ENCODE peak calls at places on chromosomes 5 and 9, in eight cellular contexts. One of them, this sample, is unnamed.

GRCh38 chr5:131252824-131253171 is 11.1 kb upstream of the CDC42SE2 start:
- DNase-seq in stomach: peak
- DNase-seq in coronary artery: no peak
- DNase-seq in SJSA1: no peak
- DNase-seq in naive thymus-derived CD4-positive, alpha-beta T cell: peak
- DNase-seq in right cardiac atrium: peak
- DNase-seq in left ventricle myocardium inferior: peak
- DNase-seq in lower lobe of right lung: peak
- DNase-seq in this sample: no peak

GRCh38 chr5:142385194-142385593 is 60.4 kb upstream of the SPRY4 start:
- DNase-seq in naive thymus-derived CD4-positive, alpha-beta T cell: no peak
- DNase-seq in lower lobe of right lung: no peak
- DNase-seq in coronary artery: no peak
- DNase-seq in right cardiac atrium: no peak
- DNase-seq in SJSA1: peak
- DNase-seq in left ventricle myocardium inferior: no peak
- DNase-seq in stomach: no peak
- DNase-seq in this sample: no peak

GRCh38 chr9:113388833-113389232 is 12.0 kb upstream of the HDHD3 start:
- DNase-seq in coronary artery: no peak
- DNase-seq in lower lobe of right lung: no peak
- DNase-seq in right cardiac atrium: no peak
- DNase-seq in naive thymus-derived CD4-positive, alpha-beta T cell: no peak
- DNase-seq in SJSA1: no peak
- DNase-seq in left ventricle myocardium inferior: no peak
- DNase-seq in stomach: peak
- DNase-seq in this sample: peak

GRCh38 chr5:79849486-79850315 is 141.4 kb downstream of the MTX3 start:
- DNase-seq in naive thymus-derived CD4-positive, alpha-beta T cell: no peak
- DNase-seq in SJSA1: no peak
- DNase-seq in stomach: no peak
- DNase-seq in lower lobe of right lung: no peak
- DNase-seq in coronary artery: peak
- DNase-seq in right cardiac atrium: no peak
- DNase-seq in left ventricle myocardium inferior: no peak
- DNase-seq in this sample: no peak

GRCh38 chr5:9529041-9529480 is 16.8 kb downstream of the SEMA5A start:
- DNase-seq in stomach: no peak
- DNase-seq in lower lobe of right lung: no peak
- DNase-seq in coronary artery: peak
- DNase-seq in right cardiac atrium: peak
- DNase-seq in left ventricle myocardium inferior: peak
- DNase-seq in SJSA1: no peak
- DNase-seq in naive thymus-derived CD4-positive, alpha-beta T cell: no peak
- DNase-seq in this sample: no peak

GRCh38 chr5:38468202-38468656 is 88.2 kb downstream of the LIFR start:
- DNase-seq in stomach: no peak
- DNase-seq in coronary artery: peak
- DNase-seq in SJSA1: peak
- DNase-seq in lower lobe of right lung: no peak
- DNase-seq in right cardiac atrium: no peak
- DNase-seq in naive thymus-derived CD4-positive, alpha-beta T cell: no peak
- DNase-seq in left ventricle myocardium inferior: no peak
- DNase-seq in this sample: peak

GRCh38 chr5:128681764-128682664 is 144.0 kb upstream of the FBN2 start:
- DNase-seq in right cardiac atrium: no peak
- DNase-seq in left ventricle myocardium inferior: no peak
- DNase-seq in stomach: no peak
- DNase-seq in lower lobe of right lung: no peak
- DNase-seq in coronary artery: no peak
- DNase-seq in SJSA1: no peak
- DNase-seq in naive thymus-derived CD4-positive, alpha-beta T cell: no peak
- DNase-seq in this sample: no peak

GRCh38 chr9:97627624-97628023 is 5.5 kb downstream of the TSTD2 start:
- DNase-seq in stomach: no peak
- DNase-seq in SJSA1: no peak
- DNase-seq in naive thymus-derived CD4-positive, alpha-beta T cell: no peak
- DNase-seq in coronary artery: no peak
- DNase-seq in lower lobe of right lung: no peak
- DNase-seq in right cardiac atrium: no peak
- DNase-seq in left ventricle myocardium inferior: no peak
- DNase-seq in this sample: no peak

GRCh38 chr5:90949469-90950358 is 391.1 kb downstream of the ADGRV1 start:
- DNase-seq in SJSA1: no peak
- DNase-seq in naive thymus-derived CD4-positive, alpha-beta T cell: no peak
- DNase-seq in left ventricle myocardium inferior: no peak
- DNase-seq in stomach: no peak
- DNase-seq in coronary artery: no peak
- DNase-seq in lower lobe of right lung: no peak
- DNase-seq in right cardiac atrium: no peak
- DNase-seq in this sample: no peak

GRCh38 chr9:116198344-116198743 is 44.8 kb downstream of the PAPPA start:
- DNase-seq in stomach: no peak
- DNase-seq in lower lobe of right lung: no peak
- DNase-seq in naive thymus-derived CD4-positive, alpha-beta T cell: no peak
- DNase-seq in left ventricle myocardium inferior: no peak
- DNase-seq in coronary artery: no peak
- DNase-seq in SJSA1: no peak
- DNase-seq in right cardiac atrium: no peak
- DNase-seq in this sample: no peak
- H3K27ac ChIP-seq in stomach: no peak
- H3K27ac ChIP-seq in lower lobe of right lung: no peak
- H3K27ac ChIP-seq in naive thymus-derived CD4-positive, alpha-beta T cell: no peak
- H3K27ac ChIP-seq in left ventricle myocardium inferior: no peak
- H3K27ac ChIP-seq in coronary artery: no peak
- H3K27ac ChIP-seq in SJSA1: no peak
- H3K27ac ChIP-seq in right cardiac atrium: no peak
- H3K27ac ChIP-seq in this sample: no peak

GRCh38 chr9:135173066-135173465 is 85.6 kb downstream of the OLFM1 start:
- DNase-seq in naive thymus-derived CD4-positive, alpha-beta T cell: no peak
- DNase-seq in right cardiac atrium: no peak
- DNase-seq in left ventricle myocardium inferior: no peak
- DNase-seq in lower lobe of right lung: no peak
- DNase-seq in stomach: no peak
- DNase-seq in coronary artery: no peak
- DNase-seq in SJSA1: no peak
- DNase-seq in this sample: no peak

GRCh38 chr9:135176284-135176683 is 88.8 kb downstream of the OLFM1 start:
- DNase-seq in right cardiac atrium: no peak
- DNase-seq in SJSA1: no peak
- DNase-seq in naive thymus-derived CD4-positive, alpha-beta T cell: no peak
- DNase-seq in stomach: no peak
- DNase-seq in left ventricle myocardium inferior: no peak
- DNase-seq in lower lobe of right lung: no peak
- DNase-seq in coronary artery: no peak
- DNase-seq in this sample: no peak

GRCh38 chr9:135170535-135170934 is 83.1 kb downstream of the OLFM1 start:
- DNase-seq in coronary artery: no peak
- DNase-seq in right cardiac atrium: no peak
- DNase-seq in lower lobe of right lung: no peak
- DNase-seq in left ventricle myocardium inferior: no peak
- DNase-seq in SJSA1: no peak
- DNase-seq in stomach: no peak
- DNase-seq in naive thymus-derived CD4-positive, alpha-beta T cell: no peak
- DNase-seq in this sample: no peak

GRCh38 chr9:135174981-135175380 is 87.5 kb downstream of the OLFM1 start:
- DNase-seq in left ventricle myocardium inferior: no peak
- DNase-seq in stomach: no peak
- DNase-seq in naive thymus-derived CD4-positive, alpha-beta T cell: no peak
- DNase-seq in coronary artery: no peak
- DNase-seq in lower lobe of right lung: no peak
- DNase-seq in SJSA1: no peak
- DNase-seq in right cardiac atrium: no peak
- DNase-seq in this sample: no peak

GRCh38 chr9:135174269-135174668 is 86.8 kb downstream of the OLFM1 start:
- DNase-seq in stomach: no peak
- DNase-seq in coronary artery: no peak
- DNase-seq in left ventricle myocardium inferior: no peak
- DNase-seq in naive thymus-derived CD4-positive, alpha-beta T cell: no peak
- DNase-seq in lower lobe of right lung: no peak
- DNase-seq in SJSA1: no peak
- DNase-seq in right cardiac atrium: no peak
- DNase-seq in this sample: no peak
- H3K27ac ChIP-seq in stomach: no peak
- H3K27ac ChIP-seq in coronary artery: no peak
- H3K27ac ChIP-seq in left ventricle myocardium inferior: no peak
- H3K27ac ChIP-seq in naive thymus-derived CD4-positive, alpha-beta T cell: no peak
- H3K27ac ChIP-seq in lower lobe of right lung: no peak
- H3K27ac ChIP-seq in SJSA1: no peak
- H3K27ac ChIP-seq in right cardiac atrium: no peak
- H3K27ac ChIP-seq in this sample: no peak

DNA sequence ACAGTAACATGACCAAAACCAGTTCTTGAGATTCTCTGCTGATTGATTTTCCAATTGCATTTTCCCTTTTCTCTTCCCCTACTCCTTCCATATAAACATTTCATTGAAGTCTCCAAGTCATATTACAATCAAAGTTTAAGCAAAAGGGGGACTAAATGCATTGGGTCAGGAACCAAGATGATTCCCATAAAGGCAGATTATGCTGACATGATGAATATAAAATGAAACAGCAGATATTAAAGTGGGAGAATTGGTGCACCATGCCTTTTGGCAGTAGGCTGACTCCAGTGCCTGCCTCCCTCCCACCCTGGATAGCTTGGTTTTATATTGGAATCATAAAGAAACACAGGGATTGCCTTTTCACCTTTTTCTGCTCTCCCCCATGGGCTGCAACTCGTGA is 118.4 kb downstream of the ASTN2 start:
- DNase-seq in left ventricle myocardium inferior: no peak
- DNase-seq in stomach: no peak
- DNase-seq in naive thymus-derived CD4-positive, alpha-beta T cell: no peak
- DNase-seq in lower lobe of right lung: no peak
- DNase-seq in SJSA1: no peak
- DNase-seq in right cardiac atrium: no peak
- DNase-seq in coronary artery: no peak
- DNase-seq in this sample: no peak
- H3K27ac ChIP-seq in left ventricle myocardium inferior: no peak
- H3K27ac ChIP-seq in stomach: no peak
- H3K27ac ChIP-seq in naive thymus-derived CD4-positive, alpha-beta T cell: no peak
- H3K27ac ChIP-seq in lower lobe of right lung: no peak
- H3K27ac ChIP-seq in SJSA1: no peak
- H3K27ac ChIP-seq in right cardiac atrium: no peak
- H3K27ac ChIP-seq in coronary artery: no peak
- H3K27ac ChIP-seq in this sample: no peak

GRCh38 chr5:78670870-78671269 is 22.3 kb upstream of the LHFPL2 start:
- DNase-seq in right cardiac atrium: no peak
- DNase-seq in stomach: no peak
- DNase-seq in SJSA1: no peak
- DNase-seq in naive thymus-derived CD4-positive, alpha-beta T cell: no peak
- DNase-seq in lower lobe of right lung: no peak
- DNase-seq in left ventricle myocardium inferior: no peak
- DNase-seq in coronary artery: no peak
- DNase-seq in this sample: no peak
- H3K27ac ChIP-seq in right cardiac atrium: no peak
- H3K27ac ChIP-seq in stomach: no peak
- H3K27ac ChIP-seq in SJSA1: no peak
- H3K27ac ChIP-seq in naive thymus-derived CD4-positive, alpha-beta T cell: no peak
- H3K27ac ChIP-seq in lower lobe of right lung: no peak
- H3K27ac ChIP-seq in left ventricle myocardium inferior: no peak
- H3K27ac ChIP-seq in coronary artery: no peak
- H3K27ac ChIP-seq in this sample: no peak

GRCh38 chr9:33449715-33450114 is 2.3 kb upstream of the AQP3 start:
- DNase-seq in left ventricle myocardium inferior: no peak
- DNase-seq in coronary artery: no peak
- DNase-seq in lower lobe of right lung: no peak
- DNase-seq in SJSA1: no peak
- DNase-seq in right cardiac atrium: no peak
- DNase-seq in naive thymus-derived CD4-positive, alpha-beta T cell: no peak
- DNase-seq in stomach: no peak
- DNase-seq in this sample: no peak

GRCh38 chr9:33446507-33447403 is 638 bp downstream of the AQP3 start:
- DNase-seq in left ventricle myocardium inferior: peak
- DNase-seq in naive thymus-derived CD4-positive, alpha-beta T cell: peak
- DNase-seq in right cardiac atrium: peak
- DNase-seq in coronary artery: no peak
- DNase-seq in SJSA1: no peak
- DNase-seq in stomach: peak
- DNase-seq in lower lobe of right lung: peak
- DNase-seq in this sample: no peak

GRCh38 chr9:33448159-33448511 is 742 bp upstream of the AQP3 start:
- DNase-seq in right cardiac atrium: no peak
- DNase-seq in SJSA1: no peak
- DNase-seq in left ventricle myocardium inferior: no peak
- DNase-seq in stomach: no peak
- DNase-seq in naive thymus-derived CD4-positive, alpha-beta T cell: no peak
- DNase-seq in lower lobe of right lung: peak
- DNase-seq in coronary artery: no peak
- DNase-seq in this sample: no peak

GRCh38 chr9:33445941-33446506 is 1.4 kb downstream of the AQP3 start:
- DNase-seq in right cardiac atrium: no peak
- DNase-seq in coronary artery: no peak
- DNase-seq in stomach: peak
- DNase-seq in SJSA1: no peak
- DNase-seq in naive thymus-derived CD4-positive, alpha-beta T cell: no peak
- DNase-seq in lower lobe of right lung: no peak
- DNase-seq in left ventricle myocardium inferior: no peak
- DNase-seq in this sample: no peak

DNA sequence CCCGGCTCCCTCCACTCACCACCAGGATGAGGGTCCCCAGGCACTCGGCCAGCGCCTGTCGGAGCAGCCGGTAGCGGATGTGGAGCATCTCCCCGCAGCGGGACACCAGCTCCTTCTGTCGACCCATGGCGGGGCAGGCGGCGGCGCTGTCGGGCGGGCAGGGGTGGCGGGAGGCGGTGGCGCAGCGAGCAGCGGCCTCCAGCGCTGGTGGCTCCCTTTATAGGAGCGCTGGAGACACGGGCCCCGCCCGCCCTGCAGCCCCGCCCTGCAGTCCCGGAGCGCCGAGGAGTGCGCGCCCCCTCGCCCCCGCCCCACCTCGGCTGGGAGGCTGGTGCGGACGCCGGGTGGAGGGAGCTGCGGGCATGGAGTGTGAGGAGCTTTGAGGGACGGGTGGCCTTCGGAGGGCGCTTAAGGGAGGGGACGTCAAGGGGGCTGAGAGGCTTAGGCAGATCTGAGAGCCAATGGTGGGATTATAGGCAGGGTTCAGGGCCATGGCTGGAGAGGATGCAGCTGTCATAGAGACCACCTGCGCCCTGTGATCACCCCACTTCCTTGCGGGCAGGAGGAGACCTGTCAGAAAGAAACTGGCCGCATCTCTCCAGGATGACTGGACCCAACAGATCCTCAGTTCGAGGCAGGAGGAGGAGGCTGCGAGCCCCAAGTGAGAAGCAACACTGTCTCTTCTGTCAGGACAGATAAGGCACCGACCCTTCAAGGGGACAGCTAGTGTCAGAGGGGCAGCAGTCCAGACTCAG is at the start of gene AQP3:
- DNase-seq in SJSA1: no peak
- DNase-seq in right cardiac atrium: peak
- DNase-seq in stomach: peak
- DNase-seq in naive thymus-derived CD4-positive, alpha-beta T cell: peak
- DNase-seq in left ventricle myocardium inferior: peak
- DNase-seq in coronary artery: no peak
- DNase-seq in lower lobe of right lung: peak
- DNase-seq in this sample: no peak
- H3K27ac ChIP-seq in SJSA1: no peak
- H3K27ac ChIP-seq in right cardiac atrium: peak
- H3K27ac ChIP-seq in stomach: peak
- H3K27ac ChIP-seq in naive thymus-derived CD4-positive, alpha-beta T cell: peak
- H3K27ac ChIP-seq in left ventricle myocardium inferior: peak
- H3K27ac ChIP-seq in coronary artery: peak
- H3K27ac ChIP-seq in lower lobe of right lung: peak
- H3K27ac ChIP-seq in this sample: no peak